ENCODE peak calls at places on chromosomes 13 and 19, in six cellular contexts. H is ovary, O is cardiac muscle cell, Y is psoas muscle, W is spleen, D is GM12865. I is an unnamed sample.

GRCh38 chr19:13784731-13785452 is 10.4 kb upstream of the ZSWIM4 start:
- DNase-seq in H (peak; percentile 62), O (peak; percentile 80), Y (peak; percentile 72), W (peak; percentile 91), D (peak; percentile 73), I (no peak)

GRCh38 chr19:4773047-4773640 is 18.4 kb upstream of the FEM1A start:
- DNase-seq in H (no peak), O (no peak), Y (no peak), W (no peak), D (peak; percentile 73), I (no peak)

GRCh38 chr19:610801-611505 is 21.3 kb downstream of the HCN2 start:
- DNase-seq in H (peak; percentile 52), O (peak; percentile 95), Y (peak; percentile 62), W (peak; percentile 90), D (peak; percentile 76), I (peak; percentile 59)

GRCh38 chr19:14661372-14661924 is 13.2 kb downstream of the ADGRE3 start:
- DNase-seq in H (no peak), O (no peak), Y (no peak), W (peak; percentile 41), D (no peak), I (no peak)

GRCh38 chr19:4350726-4351125 is 7.4 kb downstream of the MPND start:
- DNase-seq in H (no peak), O (no peak), Y (no peak), W (no peak), D (no peak), I (no peak)

GRCh38 chr19:34257559-34257924 is 3.2 kb downstream of the GARRE1 start:
- DNase-seq in H (no peak), O (no peak), Y (no peak), W (no peak), D (no peak), I (no peak)

GRCh38 chr13:46614582-46614981 is 61.6 kb downstream of the LRCH1 start:
- DNase-seq in H (peak; percentile 45), O (peak; percentile 88), Y (no peak), W (no peak), D (no peak), I (no peak)

GRCh38 chr13:90640976-90641375 is 706.5 kb upstream of the MIR17HG start:
- DNase-seq in H (no peak), O (peak; percentile 79), Y (no peak), W (no peak), D (no peak), I (no peak)

GRCh38 chr13:91722267-91722884 is 324.0 kb downstream of the GPC5 start:
- DNase-seq in H (no peak), O (peak; percentile 50), Y (no peak), W (no peak), D (peak; percentile 15), I (no peak)

GRCh38 chr13:45074721-45075120 is 45.6 kb upstream of the GTF2F2 start:
- DNase-seq in H (no peak), O (no peak), Y (no peak), W (no peak), D (no peak), I (no peak)

GRCh38 chr13:22014469-22014868 is 343.6 kb downstream of the FGF9 start:
- DNase-seq in H (no peak), O (no peak), Y (no peak), W (no peak), D (no peak), I (no peak)

GRCh38 chr13:45121421-45121820 is 1.1 kb downstream of the GTF2F2 start:
- DNase-seq in H (no peak), O (peak; percentile 40), Y (no peak), W (no peak), D (peak; percentile 48), I (no peak)

GRCh38 chr19:6067975-6068374 is 42.3 kb downstream of the RFX2 start:
- DNase-seq in H (peak; percentile 15), O (no peak), Y (no peak), W (no peak), D (no peak), I (no peak)

GRCh38 chr19:55255618-55256423 is 3.0 kb downstream of the PPP6R1 start:
- DNase-seq in H (no peak), O (peak; percentile 5), Y (no peak), W (peak; percentile 87), D (peak; percentile 78), I (no peak)

GRCh38 chr13:40480915-40481525 is 185.4 kb downstream of the FOXO1 start:
- DNase-seq in H (no peak), O (no peak), Y (no peak), W (no peak), D (no peak), I (no peak)

GRCh38 chr19:41869374-41869955 is 7.6 kb upstream of the CD79A start:
- DNase-seq in H (no peak), O (no peak), Y (no peak), W (no peak), D (no peak), I (no peak)

GRCh38 chr13:83184150-83184475 is 698.2 kb downstream of the SLITRK1 start:
- DNase-seq in H (no peak), O (no peak), Y (no peak), W (no peak), D (no peak), I (no peak)

GRCh38 chr19:2775556-2776430 is 7.3 kb downstream of the SGTA start:
- DNase-seq in H (peak; percentile 48), O (peak; percentile 54), Y (peak; percentile 66), W (peak; percentile 88), D (no peak), I (no peak)

GRCh38 chr13:23450340-23451046 is 17.0 kb upstream of the SACS start:
- DNase-seq in H (no peak), O (no peak), Y (peak; percentile 37), W (no peak), D (no peak), I (no peak)

GRCh38 chr19:17513801-17514200 is 2.4 kb downstream of the PGLS start:
- DNase-seq in H (no peak), O (no peak), Y (no peak), W (no peak), D (no peak), I (no peak)

GRCh38 chr19:48393559-48394330 is at the start of gene GRIN2D:
- DNase-seq in H (no peak), O (peak; percentile 47), Y (no peak), W (no peak), D (no peak), I (no peak)

GRCh38 chr19:31491246-31491645 is 142.0 kb upstream of the TSHZ3 start:
- DNase-seq in H (no peak), O (peak; percentile 48), Y (no peak), W (no peak), D (no peak), I (no peak)

GRCh38 chr19:33300016-33300981 is 2.0 kb downstream of the CEBPA start:
- DNase-seq in H (peak; percentile 37), O (peak; percentile 20), Y (no peak), W (no peak), D (no peak), I (no peak)

GRCh38 chr13:101535192-101535746 is 82.8 kb downstream of the ITGBL1 start:
- DNase-seq in H (no peak), O (no peak), Y (no peak), W (no peak), D (no peak), I (no peak)

GRCh38 chr13:35379663-35380062 is 96.8 kb downstream of the MAB21L1 start:
- DNase-seq in H (no peak), O (no peak), Y (no peak), W (no peak), D (no peak), I (no peak)

GRCh38 chr13:70994204-70994603 is 872.8 kb downstream of the DACH1 start:
- DNase-seq in H (no peak), O (no peak), Y (no peak), W (no peak), D (no peak), I (no peak)

GRCh38 chr19:33260628-33261418 is 35.2 kb upstream of the SLC7A10 start:
- DNase-seq in H (no peak), O (no peak), Y (no peak), W (peak; percentile 87), D (no peak), I (no peak)

GRCh38 chr13:111536239-111536638 is 215.8 kb downstream of the TEX29 start:
- DNase-seq in H (no peak), O (no peak), Y (no peak), W (no peak), D (no peak), I (no peak)
- TF ChIP-seq CTCF in H (no peak), O (no peak), Y (no peak), W (no peak), D (no peak), I (no peak)

GRCh38 chr19:8214802-8215201 is 5.6 kb downstream of the CERS4 start:
- DNase-seq in H (no peak), O (peak; percentile 11), Y (no peak), W (no peak), D (no peak), I (no peak)
- H3K4me3 ChIP-seq in H (no peak overlapping the region), O (no peak overlapping the region), Y (no peak overlapping the region), W (no peak overlapping the region), D (no peak overlapping the region), I (no peak overlapping the region)

DNA sequence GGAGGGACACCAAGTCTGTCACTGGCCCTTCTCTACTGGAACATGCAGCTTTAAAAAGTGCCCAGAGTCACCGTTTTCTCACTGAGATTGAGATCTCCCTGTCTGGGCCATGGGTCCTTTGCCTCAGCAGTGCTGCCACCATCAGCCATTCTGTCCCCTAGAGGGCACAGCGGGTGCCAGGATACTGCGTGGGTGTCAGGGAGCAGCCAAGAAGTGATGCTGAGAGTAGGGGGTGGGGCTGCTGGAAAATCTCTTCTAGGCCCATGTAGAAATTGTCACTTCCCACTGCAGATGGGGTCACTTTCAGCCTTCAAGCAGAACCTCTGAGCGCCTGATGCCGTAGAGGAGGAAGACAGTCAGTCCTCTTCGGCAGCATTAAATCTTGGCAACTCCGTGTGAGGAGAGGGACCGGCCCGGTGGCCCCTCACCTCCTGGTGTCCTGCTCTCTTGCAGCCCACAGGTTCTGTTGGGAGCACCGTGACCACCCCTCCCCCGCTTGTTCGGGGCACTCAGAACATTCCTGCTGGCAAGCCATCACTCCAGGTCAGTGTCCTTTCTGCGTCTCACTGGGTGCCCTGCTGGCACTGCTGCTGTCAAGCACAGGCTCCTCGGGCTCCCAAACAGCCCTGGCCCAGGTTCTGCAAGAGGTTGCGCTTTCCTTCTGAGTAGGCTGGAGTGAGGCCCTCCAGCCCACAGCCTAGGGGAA is 21.4 kb downstream of the TSSK6 start:
- DNase-seq in H (no peak), O (no peak), Y (no peak), W (peak; percentile 58), D (no peak), I (no peak)
- TF ChIP-seq CTCF in H (no peak), O (no peak), Y (no peak), W (no peak), D (no peak), I (no peak)

GRCh38 chr19:49543032-49543431 is 15.2 kb downstream of the RCN3 start:
- DNase-seq in H (no peak), O (no peak), Y (no peak), W (no peak), D (no peak), I (no peak)

GRCh38 chr19:49551531-49551930 is 23.7 kb downstream of the RCN3 start:
- DNase-seq in H (no peak), O (no peak), Y (no peak), W (no peak), D (no peak), I (no peak)

GRCh38 chr19:49549045-49549444 is 21.2 kb downstream of the RCN3 start:
- DNase-seq in H (no peak), O (no peak), Y (no peak), W (no peak), D (no peak), I (no peak)

GRCh38 chr19:49544154-49544553 is 16.4 kb downstream of the RCN3 start:
- DNase-seq in H (no peak), O (no peak), Y (no peak), W (no peak), D (no peak), I (no peak)

GRCh38 chr19:49546825-49547565 is 19.2 kb downstream of the RCN3 start:
- DNase-seq in H (peak; percentile 85), O (peak; percentile 93), Y (no peak), W (no peak), D (peak; percentile 83), I (no peak)
- H3K4me3 ChIP-seq in H (no peak overlapping the region), O (no peak overlapping the region), Y (peak overlapping the region; percentile 35), W (no peak overlapping the region), D (no peak overlapping the region), I (no peak overlapping the region)

I was measured in AG04449.